ENCODE peak calls at places on chromosomes 5 and 9, in six cellular contexts. D is Peyer's patch, I is AG09319, V is WERI-Rb-1, X is upper lobe of right lung, N is right atrium auricular region. K is an unnamed sample.

GRCh38 chr9:88577256-88577655 is 42.3 kb downstream of the NXNL2 start:
- DNase-seq in D (no peak), I (no peak), V (no peak), X (no peak), N (no peak), K (no peak)

GRCh38 chr9:125106285-125106893 is 36.9 kb downstream of the SCAI start:
- DNase-seq in D (no peak), I (peak), V (no peak), X (no peak), N (no peak), K (no peak)

GRCh38 chr5:112348387-112348786 is 70.7 kb downstream of the EPB41L4A start:
- DNase-seq in D (no peak), I (no peak), V (no peak), X (no peak), N (no peak), K (no peak)

GRCh38 chr9:122453677-122454135 is 24.0 kb downstream of the OR1J1 start:
- DNase-seq in D (no peak), I (no peak), V (no peak), X (no peak), N (no peak), K (no peak)

GRCh38 chr5:172901012-172901780 is 58.0 kb upstream of the RPL26L1 start:
- DNase-seq in D (no peak), I (no peak), V (peak), X (no peak), N (peak), K (no peak)

GRCh38 chr5:40796487-40796889 is 1.7 kb downstream of the PRKAA1 start:
- DNase-seq in D (no peak), I (no peak), V (no peak), X (no peak), N (no peak), K (no peak)

GRCh38 chr5:179113143-179113530 is 53.0 kb downstream of the ZNF354C start:
- DNase-seq in D (peak), I (no peak), V (no peak), X (no peak), N (peak), K (peak)

GRCh38 chr5:125152036-125152435 is 405.6 kb upstream of the ZNF608 start:
- DNase-seq in D (no peak), I (no peak), V (no peak), X (no peak), N (no peak), K (no peak)

GRCh38 chr9:104743377-104743985 is 4.0 kb upstream of the NIPSNAP3A start:
- DNase-seq in D (no peak), I (peak), V (peak), X (no peak), N (no peak), K (no peak)

GRCh38 chr9:68547417-68547816 is 6.7 kb upstream of the TMEM252 start:
- DNase-seq in D (no peak), I (no peak), V (no peak), X (no peak), N (no peak), K (no peak)

GRCh38 chr5:57842376-57843015 is 359.9 kb upstream of the ACTBL2 start:
- DNase-seq in D (no peak), I (no peak), V (no peak), X (no peak), N (no peak), K (no peak)

GRCh38 chr9:124869466-124869985 is 7.6 kb downstream of the ARPC5L start:
- DNase-seq in D (peak), I (no peak), V (peak), X (no peak), N (no peak), K (no peak)

GRCh38 chr5:56078675-56079500 is 84.1 kb upstream of the IL6ST start:
- DNase-seq in D (peak), I (no peak), V (no peak), X (no peak), N (peak), K (no peak)

GRCh38 chr9:106883030-106883429 is 20.1 kb downstream of the ZNF462 start:
- DNase-seq in D (no peak), I (no peak), V (no peak), X (no peak), N (no peak), K (no peak)

GRCh38 chr5:1386274-1386717 is 41.4 kb upstream of the CLPTM1L start:
- DNase-seq in D (peak), I (no peak), V (peak), X (peak), N (no peak), K (no peak)

GRCh38 chr5:161857358-161857757 is 9.4 kb downstream of the GABRA1 start:
- DNase-seq in D (no peak), I (no peak), V (no peak), X (no peak), N (no peak), K (no peak)

GRCh38 chr9:17772223-17772622 is 193.4 kb downstream of the SH3GL2 start:
- DNase-seq in D (no peak), I (no peak), V (no peak), X (no peak), N (no peak), K (no peak)

GRCh38 chr9:108996653-108997052 is 16.6 kb downstream of the CTNNAL1 start:
- DNase-seq in D (no peak), I (no peak), V (no peak), X (no peak), N (no peak), K (no peak)

GRCh38 chr9:91078041-91078441 is 276.4 kb downstream of the SYK start:
- DNase-seq in D (no peak), I (no peak), V (no peak), X (no peak), N (no peak), K (no peak)

GRCh38 chr9:617441-618085 is 223.9 kb upstream of the DMRT1 start:
- DNase-seq in D (no peak), I (no peak), V (no peak), X (no peak), N (no peak), K (no peak)

GRCh38 chr5:109309326-109310063 is 100.3 kb downstream of the PJA2 start:
- DNase-seq in D (no peak), I (no peak), V (no peak), X (no peak), N (no peak), K (no peak)

GRCh38 chr5:7745882-7746735 is 104.8 kb downstream of the CFAP90 start:
- DNase-seq in D (peak), I (peak), V (peak), X (peak), N (peak), K (no peak)

GRCh38 chr5:14256026-14256690 is 113.0 kb downstream of the TRIO start:
- DNase-seq in D (no peak), I (no peak), V (no peak), X (no peak), N (no peak), K (no peak)

GRCh38 chr9:15243086-15243485 is 63.9 kb downstream of the TTC39B start:
- DNase-seq in D (no peak), I (no peak), V (no peak), X (no peak), N (no peak), K (no peak)

GRCh38 chr9:70340572-70340971 is 73.9 kb downstream of the KLF9 start:
- DNase-seq in D (no peak), I (no peak), V (no peak), X (no peak), N (no peak), K (no peak)

GRCh38 chr5:10987881-10988504 is 227.0 kb upstream of the DAP start:
- DNase-seq in D (peak), I (no peak), V (peak), X (peak), N (peak), K (peak)

GRCh38 chr5:93371893-93372292 is 209.1 kb downstream of the NR2F1-AS1 start:
- DNase-seq in D (no peak), I (no peak), V (no peak), X (no peak), N (no peak), K (no peak)

GRCh38 chr5:181138258-181138657 is 7.3 kb upstream of the OR2V1 start:
- DNase-seq in D (no peak), I (no peak), V (no peak), X (no peak), N (no peak), K (peak)

GRCh38 chr9:90632680-90633207 is 9.9 kb downstream of the DIRAS2 start:
- DNase-seq in D (no peak), I (no peak), V (no peak), X (no peak), N (no peak), K (no peak)

DNA sequence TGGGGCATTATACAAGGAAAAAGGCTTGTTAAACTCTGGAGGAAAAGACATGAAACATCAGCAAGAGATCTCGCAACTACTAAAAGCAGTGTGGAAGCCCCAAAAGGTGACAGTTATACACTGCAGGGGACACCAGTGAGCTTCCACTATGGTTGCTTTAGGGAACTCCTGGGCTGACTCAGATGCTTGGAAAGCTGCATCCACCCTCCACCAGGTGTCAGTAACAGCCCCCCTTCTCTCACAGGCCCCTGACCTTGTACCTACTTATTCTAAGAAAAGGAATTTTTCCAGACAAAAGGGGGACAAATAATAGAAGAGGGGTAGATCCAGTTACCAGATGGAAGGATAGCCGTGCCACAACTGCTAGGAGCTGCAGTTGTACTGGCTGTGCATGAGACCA is 154.4 kb upstream of the COX7C start:
- DNase-seq in D (no peak), I (no peak), V (peak), X (no peak), N (no peak), K (no peak)
- TF ChIP-seq CTCF in D (no peak), I (no peak), V (peak), X (no peak), N (no peak), K (no peak)

GRCh38 chr9:2367970-2368369 is 253.6 kb upstream of the VLDLR start:
- DNase-seq in D (no peak), I (no peak), V (no peak), X (no peak), N (no peak), K (no peak)
- TF ChIP-seq CTCF in D (no peak), I (no peak), V (peak), X (no peak), N (no peak), K (no peak)

GRCh38 chr5:91049112-91049511 is 334.0 kb downstream of the ARRDC3 start:
- DNase-seq in D (no peak), I (no peak), V (no peak), X (no peak), N (no peak), K (no peak)
- TF ChIP-seq CTCF in D (no peak), I (no peak), V (no peak), X (no peak), N (no peak), K (no peak)

GRCh38 chr5:149775785-149776184 is 45.7 kb downstream of the PPARGC1B start:
- DNase-seq in D (no peak), I (no peak), V (no peak), X (no peak), N (no peak), K (no peak)
- TF ChIP-seq CTCF in D (no peak), I (peak), V (peak), X (peak), N (no peak), K (peak)

GRCh38 chr9:22457448-22457847 is 10.8 kb downstream of the DMRTA1 start:
- DNase-seq in D (no peak), I (no peak), V (no peak), X (no peak), N (no peak), K (no peak)

GRCh38 chr9:22455181-22455580 is 8.6 kb downstream of the DMRTA1 start:
- DNase-seq in D (no peak), I (no peak), V (no peak), X (no peak), N (no peak), K (no peak)

GRCh38 chr9:22447607-22448305 is 1.1 kb downstream of the DMRTA1 start:
- DNase-seq in D (no peak), I (no peak), V (no peak), X (no peak), N (no peak), K (no peak)

GRCh38 chr9:22454021-22454420 is 7.4 kb downstream of the DMRTA1 start:
- DNase-seq in D (no peak), I (no peak), V (no peak), X (no peak), N (no peak), K (no peak)

GRCh38 chr9:22452415-22453010 is 5.9 kb downstream of the DMRTA1 start:
- DNase-seq in D (peak), I (no peak), V (peak), X (peak), N (peak), K (no peak)
- TF ChIP-seq CTCF in D (peak), I (peak), V (peak), X (peak), N (peak), K (peak)

K was measured in osteocyte.